ENCODE peak calls at places on chromosomes 6 and 20, in eight cellular contexts. N is OCI-LY7; L is HTR-8/SVneo; Z is osteocyte; A is activated T-cell treated with anti-CD3 and anti-CD28 coated beads, Interleukin-2, amount 50 U/mL, for 72 hours; D is activated CD4-positive, alpha-beta T cell treated with anti-CD3 and anti-CD28 coated beads, Interleukin-2, amount 10 ng/mL, durations not matched to agents 7 days and 5 days; Q is A172; M is posterior vena cava. I is an unnamed sample.

GRCh38 chr20:44576297-44576696 is 6.1 kb upstream of the PKIG start:
- DNase-seq in L (peak), N (peak), A (peak), Q (peak), D (no peak), M (no peak), Z (no peak), I (no peak)

GRCh38 chr6:32792901-32793400 is 23.9 kb downstream of the HLA-DOB start:
- DNase-seq in Z (no peak), A (no peak), Q (no peak), D (no peak), M (no peak), L (no peak), N (no peak), I (no peak)

GRCh38 chr6:26550250-26550993 is 12.3 kb downstream of the HMGN4 start:
- DNase-seq in L (no peak), A (peak), M (peak), D (peak), Q (no peak), Z (peak), N (peak), I (no peak)

GRCh38 chr20:44615169-44615791 is 32.9 kb downstream of the PKIG start:
- DNase-seq in D (no peak), L (no peak), Z (no peak), Q (no peak), N (peak), M (peak), A (no peak), I (no peak)

GRCh38 chr20:58839474-58839874 is 11.2 kb downstream of the GNAS-AS1 start:
- DNase-seq in M (no peak), L (peak), Q (peak), D (peak), Z (no peak), A (peak), N (peak), I (no peak)

GRCh38 chr6:1596088-1596852 is 13.4 kb upstream of the FOXC1 start:
- DNase-seq in Q (peak), D (peak), Z (no peak), M (peak), N (peak), L (peak), A (peak), I (no peak)

GRCh38 chr6:12645941-12646340 is 70.6 kb upstream of the PHACTR1 start:
- DNase-seq in D (no peak), M (no peak), A (no peak), N (no peak), Z (no peak), L (no peak), Q (no peak), I (no peak)

GRCh38 chr6:97958143-97958542 is 675.1 kb upstream of the MMS22L start:
- DNase-seq in N (no peak), L (no peak), D (no peak), M (no peak), Q (peak), Z (no peak), A (no peak), I (no peak)

GRCh38 chr6:37674161-37674560 is 23.5 kb downstream of the MDGA1 start:
- DNase-seq in D (no peak), N (no peak), Z (no peak), A (no peak), Q (no peak), L (no peak), M (peak), I (no peak)

GRCh38 chr20:7714549-7714948 is 225.7 kb downstream of the HAO1 start:
- DNase-seq in D (no peak), N (no peak), Z (no peak), A (no peak), Q (no peak), M (no peak), L (no peak), I (no peak)

GRCh38 chr20:3778976-3779375 is 2.3 kb downstream of the SPEF1 start:
- DNase-seq in Z (no peak), M (peak), D (no peak), Q (no peak), L (no peak), A (no peak), N (no peak), I (no peak)

GRCh38 chr6:8059129-8059528 is 5.1 kb downstream of the BLOC1S5 start:
- DNase-seq in A (no peak), Q (peak), L (no peak), Z (no peak), N (peak), M (no peak), D (no peak), I (no peak)

GRCh38 chr6:159217595-159218275 is 48.5 kb downstream of the FNDC1 start:
- DNase-seq in Q (no peak), Z (no peak), L (no peak), M (no peak), N (peak), A (peak), D (peak), I (no peak)

GRCh38 chr6:113936093-113936934 is 34.6 kb downstream of the HDAC2 start:
- DNase-seq in Q (peak), L (peak), D (peak), Z (no peak), A (no peak), N (peak), M (peak), I (no peak)

GRCh38 chr6:130675072-130675471 is 152.1 kb upstream of the SMLR1 start:
- DNase-seq in Q (peak), Z (no peak), D (no peak), M (no peak), A (peak), L (no peak), N (no peak), I (no peak)

GRCh38 chr6:142542704-142543233 is 241.0 kb downstream of the ADGRG6 start:
- DNase-seq in D (no peak), A (no peak), M (peak), L (peak), N (no peak), Q (peak), Z (no peak), I (peak)

GRCh38 chr20:1005452-1006027 is 3.4 kb upstream of the RSPO4 start:
- DNase-seq in L (peak), M (no peak), A (peak), N (peak), D (peak), Q (peak), Z (no peak), I (no peak)

GRCh38 chr20:51431321-51431720 is 111.2 kb downstream of the NFATC2 start:
- DNase-seq in D (peak), A (no peak), Z (no peak), M (no peak), N (no peak), L (no peak), Q (no peak), I (no peak)

GRCh38 chr20:62539646-62540045 is 63.9 kb upstream of the GATA5 start:
- DNase-seq in Z (no peak), L (no peak), M (no peak), Q (no peak), A (no peak), D (no peak), N (no peak), I (no peak)

GRCh38 chr20:51382986-51383821 is 159.3 kb downstream of the NFATC2 start:
- DNase-seq in N (peak), A (no peak), Z (no peak), Q (no peak), D (no peak), L (no peak), M (peak), I (no peak)

GRCh38 chr20:11549172-11550117 is 368.2 kb upstream of the BTBD3 start:
- DNase-seq in L (no peak), M (no peak), D (no peak), Z (no peak), Q (no peak), A (no peak), N (no peak), I (no peak)

GRCh38 chr6:167650730-167651129 is 176.0 kb upstream of the AFDN start:
- DNase-seq in Z (no peak), L (no peak), D (no peak), M (peak), A (no peak), Q (no peak), N (no peak), I (no peak)

GRCh38 chr6:451847-452246 is 60.3 kb downstream of the IRF4 start:
- DNase-seq in A (no peak), D (no peak), N (no peak), L (no peak), Z (no peak), M (peak), Q (no peak), I (no peak)

GRCh38 chr6:7100072-7100750 is 7.5 kb upstream of the RREB1 start:
- DNase-seq in D (no peak), Q (no peak), A (no peak), Z (peak), M (no peak), L (no peak), N (peak), I (no peak)

GRCh38 chr6:118959903-118960302 is 24.9 kb upstream of the MCM9 start:
- DNase-seq in M (no peak), A (no peak), Z (no peak), N (no peak), Q (no peak), D (no peak), L (no peak), I (no peak)

I was measured in esophagus muscularis mucosa.